ENCODE peak calls at places on chromosomes 11 and 22, in four cellular contexts. W is tibial nerve; G is CD8-positive, alpha-beta T cell; B is kidney. S is an unnamed sample.

GRCh38 chr22:19178065-19178658 is 374 bp downstream of the SLC25A1 start:
- DNase-seq in G (peak; percentile 46), B (peak; percentile 85), W (no peak), S (no peak)

GRCh38 chr11:8080674-8081590 is at the start of gene TUB:
- DNase-seq in W (no peak), B (no peak), G (no peak), S (no peak)

GRCh38 chr11:116505466-116506247 is 267.1 kb downstream of the BUD13 start:
- DNase-seq in W (no peak), B (no peak), G (no peak), S (no peak)

GRCh38 chr11:87645626-87646025 is 529.6 kb downstream of the RAB38 start:
- DNase-seq in B (no peak), G (no peak), W (no peak), S (no peak)

GRCh38 chr11:95692526-95693270 is 96.9 kb downstream of the FAM76B start:
- DNase-seq in W (no peak), B (no peak), G (no peak), S (no peak)

GRCh38 chr11:108559340-108559739 is 34.2 kb downstream of the EXPH5 start:
- DNase-seq in G (no peak), B (no peak), W (no peak), S (no peak)

GRCh38 chr11:131668867-131669780 is 298.7 kb downstream of the NTM start:
- DNase-seq in B (no peak), W (no peak), G (peak; percentile 32), S (no peak)

GRCh38 chr22:39148727-39149535 is 3.5 kb downstream of the CBX7 start:
- DNase-seq in G (peak; percentile 65), W (peak; percentile 69), B (no peak), S (no peak)

GRCh38 chr11:75733346-75734107 is 15.9 kb downstream of the MOGAT2 start:
- DNase-seq in B (no peak), G (no peak), W (no peak), S (no peak)

GRCh38 chr11:460331-461199 is 10.5 kb downstream of the PTDSS2 start:
- DNase-seq in W (no peak), G (no peak), B (peak; percentile 72), S (peak; percentile 82)

GRCh38 chr11:78798567-78799170 is 224.0 kb upstream of the NARS2 start:
- DNase-seq in B (peak; percentile 88), W (peak; percentile 66), G (no peak), S (peak; percentile 83)

GRCh38 chr22:30195245-30196140 is 51.1 kb downstream of the LIF start:
- DNase-seq in G (no peak), B (no peak), W (peak; percentile 67), S (no peak)

GRCh38 chr22:38412435-38413084 is 42.4 kb downstream of the KCNJ4 start:
- DNase-seq in W (no peak), G (peak; percentile 30), B (peak; percentile 69), S (peak; percentile 57)

GRCh38 chr22:48103126-48103875 is 1340.9 kb downstream of the TBC1D22A start:
- DNase-seq in W (no peak), G (no peak), B (no peak), S (peak; percentile 46)

GRCh38 chr11:111960916-111961315 is 23.8 kb downstream of the DIXDC1 start:
- DNase-seq in B (no peak), W (no peak), G (no peak), S (no peak)

GRCh38 chr11:95459268-95460040 is 228.5 kb upstream of the SESN3 start:
- DNase-seq in B (no peak), W (no peak), G (no peak), S (no peak)

GRCh38 chr22:48906177-48906835 is 921.4 kb downstream of the BRD1 start:
- DNase-seq in W (no peak), B (no peak), G (no peak), S (no peak)

GRCh38 chr11:37449146-37449545 is 851.1 kb upstream of the RAG2 start:
- DNase-seq in W (peak; percentile 45), B (no peak), G (no peak), S (no peak)

GRCh38 chr11:73242291-73243092 is 24.4 kb downstream of the P2RY2 start:
- DNase-seq in B (peak; percentile 87), W (peak; percentile 76), G (peak; percentile 74), S (peak; percentile 85)

GRCh38 chr11:33529461-33529860 is 171.2 kb downstream of the C11orf91 start:
- DNase-seq in W (no peak), G (no peak), B (no peak), S (no peak)

GRCh38 chr11:60743058-60743457 is 13.6 kb upstream of the MS4A15 start:
- DNase-seq in G (no peak), W (no peak), B (no peak), S (no peak)

GRCh38 chr11:123856444-123856843 is 29.0 kb downstream of the TMEM225 start:
- DNase-seq in W (no peak), G (no peak), B (no peak), S (no peak)

GRCh38 chr11:109929308-109929707 is 163.9 kb upstream of the ZC3H12C start:
- DNase-seq in B (no peak), G (no peak), W (no peak), S (no peak)

GRCh38 chr22:31752096-31752847 is 1.5 kb upstream of the DEPDC5 start:
- DNase-seq in G (no peak), B (peak; percentile 28), W (no peak), S (no peak)
- H3K27ac ChIP-seq in G (no peak overlapping the region), B (no peak overlapping the region), W (peak overlapping the region; percentile 91), S (peak overlapping the region; percentile 94)

DNA sequence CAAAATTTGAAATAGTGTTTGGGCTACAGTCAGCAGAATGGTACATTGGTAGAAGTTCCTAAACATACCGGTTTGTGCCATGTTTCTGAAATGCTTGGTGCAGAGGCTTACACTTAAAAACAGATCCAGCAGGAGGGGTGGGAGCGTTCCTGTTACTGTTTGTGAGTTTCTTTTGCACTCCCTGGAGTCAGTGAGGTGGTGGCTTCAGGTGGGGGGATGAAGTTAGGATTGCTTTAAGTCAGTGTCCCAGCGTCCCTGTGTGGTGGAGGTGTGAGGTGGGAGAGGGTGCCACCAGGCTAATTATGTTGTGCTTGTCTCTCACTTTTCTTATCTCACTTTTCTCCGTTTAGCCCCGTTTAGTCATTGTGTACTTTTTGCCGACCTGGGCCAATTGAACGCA is 9.7 kb downstream of the TNRC6B start:
- DNase-seq in W (no peak), B (no peak), G (no peak), S (no peak)
- H3K4me1 ChIP-seq in W (peaks cover 71% of the 10 kb centered on the region), B (peaks cover 15% of the 10 kb centered on the region), G (peaks cover 55% of the 10 kb centered on the region), S (no peaks in the 10 kb centered on the region)

GRCh38 chr22:17971711-17972110 is 52.6 kb downstream of the MICAL3 start:
- DNase-seq in W (no peak), B (no peak), G (no peak), S (no peak)
- H3K27ac ChIP-seq in W (no peak overlapping the region), B (no peak overlapping the region), G (no peak overlapping the region), S (no peak overlapping the region)

GRCh38 chr11:46114961-46115360 is 6.3 kb downstream of the PHF21A start:
- DNase-seq in B (no peak), G (no peak), W (no peak), S (no peak)
- H3K4me1 ChIP-seq in B (peaks cover 10% of the 10 kb centered on the region), G (peaks cover 54% of the 10 kb centered on the region), W (peaks cover 74% of the 10 kb centered on the region), S (peaks cover 70% of the 10 kb centered on the region)

DNA sequence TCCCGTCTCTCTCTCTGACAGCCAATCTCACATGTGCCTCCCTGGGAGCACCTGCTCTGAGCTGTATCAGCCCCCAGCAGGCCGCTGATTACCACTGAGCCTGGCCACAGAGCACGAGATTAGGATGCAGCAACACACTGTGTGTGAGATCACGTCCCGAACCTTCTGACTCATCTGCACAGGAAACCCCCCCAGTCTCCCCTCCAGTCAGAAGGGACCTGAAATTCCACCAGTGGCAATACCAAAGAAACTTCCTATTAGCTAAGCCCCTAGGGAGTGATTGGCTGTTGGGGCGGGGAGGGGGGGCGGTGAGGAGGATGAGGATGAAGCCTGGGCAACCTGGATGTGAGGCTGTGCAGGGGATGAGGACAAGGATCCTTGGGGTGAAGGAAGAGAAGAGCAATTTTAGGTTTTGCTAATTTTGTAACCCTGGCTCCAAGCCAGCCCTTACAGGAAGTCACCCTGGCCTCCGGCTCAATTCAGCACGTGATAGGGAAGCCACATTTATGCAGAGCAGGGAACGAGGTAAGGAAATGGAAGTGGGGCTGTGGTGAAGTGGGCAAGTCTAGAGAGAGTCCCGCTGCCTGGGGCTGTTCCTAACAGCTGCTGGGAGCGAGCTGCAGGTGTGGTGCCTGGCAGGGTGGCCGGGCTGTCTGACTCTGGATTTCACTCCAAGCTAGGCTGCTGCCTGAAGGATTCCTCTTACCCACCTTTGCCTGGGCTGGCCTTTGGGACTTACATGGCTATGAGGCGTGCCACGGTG is 1.9 kb downstream of the SLC43A3 start:
- DNase-seq in W (peak; percentile 82), B (peak; percentile 92), G (peak; percentile 87), S (peak; percentile 94)
- H3K27ac ChIP-seq in W (peak overlapping the region; percentile 87), B (peak overlapping the region; percentile 40), G (peak overlapping the region; percentile 44), S (peak overlapping the region; percentile 95)

GRCh38 chr11:77111277-77111676 is 8.6 kb downstream of the OMP start:
- DNase-seq in W (no peak), G (no peak), B (no peak), S (no peak)
- H3K4me1 ChIP-seq in W (peaks cover 54% of the 10 kb centered on the region), G (no peaks in the 10 kb centered on the region), B (no peaks in the 10 kb centered on the region), S (no peaks in the 10 kb centered on the region)

DNA sequence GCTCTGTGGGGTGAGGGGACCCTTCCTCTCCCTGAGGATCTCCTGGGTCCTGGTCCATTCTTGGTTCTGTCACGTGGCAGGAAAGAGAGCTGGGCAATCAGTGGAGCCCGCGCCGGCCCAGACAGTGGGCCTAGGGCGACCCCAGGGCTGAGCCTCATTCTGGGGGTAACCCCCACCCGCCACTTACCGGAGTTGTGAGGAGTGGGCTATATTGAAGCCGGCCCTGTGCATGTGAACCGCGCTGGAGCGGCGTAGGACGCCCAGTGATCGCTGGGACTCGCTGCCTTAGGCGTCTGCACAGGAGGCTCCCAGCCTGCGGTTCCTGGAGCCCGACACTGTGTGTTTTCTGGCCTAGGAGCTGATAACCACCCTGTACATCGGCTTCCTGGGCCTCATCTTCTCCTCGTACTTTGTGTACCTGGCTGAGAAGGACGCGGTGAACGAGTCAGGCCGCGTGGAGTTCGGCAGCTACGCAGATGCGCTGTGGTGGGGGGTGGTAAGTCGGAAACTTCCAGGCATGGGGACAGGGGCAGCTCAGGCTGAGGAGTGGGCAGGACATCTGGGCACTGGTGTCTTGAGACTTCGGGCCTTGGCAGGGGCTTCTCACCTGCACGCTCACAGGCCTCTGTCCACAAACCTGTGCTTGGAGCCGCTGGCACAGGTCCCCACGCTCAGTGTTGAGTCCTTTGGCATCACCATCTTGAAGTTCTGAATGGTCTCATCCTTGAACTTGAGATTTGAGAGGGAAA is 127.1 kb downstream of the KCNQ1OT1 start:
- DNase-seq in B (peak; percentile 51), G (no peak), W (no peak), S (no peak)
- H3K27ac ChIP-seq in B (no peak overlapping the region), G (no peak overlapping the region), W (no peak overlapping the region), S (no peak overlapping the region)

DNA sequence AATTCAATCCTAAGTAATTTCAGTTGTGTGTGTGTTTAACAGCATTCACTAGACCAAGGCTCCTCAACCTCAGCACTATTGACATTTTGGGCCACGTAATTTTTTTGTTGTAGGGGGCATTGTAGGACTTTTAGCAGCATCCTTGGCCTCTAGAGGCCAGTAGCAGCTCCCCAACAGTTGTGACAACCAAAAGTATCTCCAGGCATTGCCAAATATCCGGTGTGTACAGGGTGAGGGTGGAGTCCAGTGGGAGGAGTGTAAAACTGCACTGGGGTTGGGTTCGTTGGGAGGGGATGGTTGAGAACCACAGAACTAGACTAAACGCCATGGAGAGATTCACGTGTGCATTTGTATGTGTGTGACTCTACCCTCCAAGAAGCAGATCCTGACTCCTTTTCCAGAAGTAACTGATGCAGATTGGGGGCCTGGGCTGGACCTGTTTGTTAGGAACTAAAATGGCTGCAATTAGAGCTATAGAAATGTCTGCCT is 5.9 kb upstream of the PHF21A start:
- DNase-seq in G (peak; percentile 55), B (no peak), W (peak; percentile 46), S (no peak)
- H3K4me1 ChIP-seq in G (peaks cover 9% of the 10 kb centered on the region), B (no peaks in the 10 kb centered on the region), W (peaks cover 9% of the 10 kb centered on the region), S (peaks cover 11% of the 10 kb centered on the region)

GRCh38 chr11:41099654-41100053 is 359.8 kb downstream of the LRRC4C start:
- DNase-seq in G (no peak), B (no peak), W (no peak), S (no peak)
- H3K27ac ChIP-seq in G (no peak overlapping the region), B (no peak overlapping the region), W (no peak overlapping the region), S (no peak overlapping the region)